ENCODE peak calls at places on chromosomes 4 and X, in eight cellular contexts. One of them, this sample, is unnamed. For H3K36me3, the result is how much of the 10 kb centered on the place peaks cover.

GRCh38 chrX:104695593-104695992 is 129.6 kb downstream of the IL1RAPL2 start:
- DNase-seq in BJ: no peak
- DNase-seq in right atrium auricular region: no peak
- DNase-seq in hepatocyte: no peak
- DNase-seq in tibial artery: no peak
- DNase-seq in adipocyte: no peak
- DNase-seq in heart right ventricle: no peak
- DNase-seq in left ventricle myocardium inferior: no peak
- DNase-seq in this sample: no peak

GRCh38 chrX:134144231-134144630 is 92.8 kb upstream of the CCDC160 start:
- DNase-seq in adipocyte: peak
- DNase-seq in BJ: no peak
- DNase-seq in heart right ventricle: no peak
- DNase-seq in hepatocyte: no peak
- DNase-seq in left ventricle myocardium inferior: no peak
- DNase-seq in right atrium auricular region: no peak
- DNase-seq in tibial artery: no peak
- DNase-seq in this sample: no peak

GRCh38 chr4:2786152-2786671 is 6.7 kb upstream of the SH3BP2 start:
- DNase-seq in left ventricle myocardium inferior: no peak
- DNase-seq in BJ: no peak
- DNase-seq in hepatocyte: no peak
- DNase-seq in right atrium auricular region: no peak
- DNase-seq in adipocyte: no peak
- DNase-seq in heart right ventricle: no peak
- DNase-seq in tibial artery: peak
- DNase-seq in this sample: peak

GRCh38 chr4:11165052-11165451 is 263.6 kb downstream of the HS3ST1 start:
- DNase-seq in BJ: no peak
- DNase-seq in left ventricle myocardium inferior: no peak
- DNase-seq in heart right ventricle: no peak
- DNase-seq in hepatocyte: peak
- DNase-seq in right atrium auricular region: no peak
- DNase-seq in tibial artery: no peak
- DNase-seq in adipocyte: no peak
- DNase-seq in this sample: no peak

GRCh38 chr4:151228196-151229119 is 48.5 kb upstream of the PRSS48 start:
- DNase-seq in heart right ventricle: no peak
- DNase-seq in tibial artery: no peak
- DNase-seq in left ventricle myocardium inferior: no peak
- DNase-seq in BJ: no peak
- DNase-seq in adipocyte: peak
- DNase-seq in right atrium auricular region: no peak
- DNase-seq in hepatocyte: no peak
- DNase-seq in this sample: no peak

GRCh38 chr4:161317000-161317399 is 846.8 kb downstream of the FSTL5 start:
- DNase-seq in hepatocyte: no peak
- DNase-seq in tibial artery: no peak
- DNase-seq in adipocyte: no peak
- DNase-seq in left ventricle myocardium inferior: no peak
- DNase-seq in heart right ventricle: no peak
- DNase-seq in right atrium auricular region: no peak
- DNase-seq in BJ: no peak
- DNase-seq in this sample: no peak

GRCh38 chr4:31125496-31125895 is 405.3 kb downstream of the PCDH7 start:
- DNase-seq in hepatocyte: no peak
- DNase-seq in adipocyte: no peak
- DNase-seq in heart right ventricle: no peak
- DNase-seq in tibial artery: no peak
- DNase-seq in BJ: no peak
- DNase-seq in right atrium auricular region: no peak
- DNase-seq in left ventricle myocardium inferior: no peak
- DNase-seq in this sample: no peak

GRCh38 chr4:26985836-26986235 is 125.2 kb downstream of the STIM2 start:
- DNase-seq in BJ: no peak
- DNase-seq in tibial artery: no peak
- DNase-seq in left ventricle myocardium inferior: no peak
- DNase-seq in right atrium auricular region: no peak
- DNase-seq in hepatocyte: no peak
- DNase-seq in adipocyte: no peak
- DNase-seq in heart right ventricle: no peak
- DNase-seq in this sample: no peak

GRCh38 chrX:40095588-40096394 is 2.0 kb downstream of the BCOR start:
- DNase-seq in left ventricle myocardium inferior: peak
- DNase-seq in right atrium auricular region: no peak
- DNase-seq in hepatocyte: peak
- DNase-seq in tibial artery: no peak
- DNase-seq in BJ: no peak
- DNase-seq in adipocyte: peak
- DNase-seq in heart right ventricle: no peak
- DNase-seq in this sample: peak

GRCh38 chr4:56689661-56690060 is 8.6 kb upstream of the HOPX start:
- DNase-seq in left ventricle myocardium inferior: no peak
- DNase-seq in hepatocyte: no peak
- DNase-seq in BJ: no peak
- DNase-seq in tibial artery: no peak
- DNase-seq in right atrium auricular region: no peak
- DNase-seq in heart right ventricle: no peak
- DNase-seq in adipocyte: no peak
- DNase-seq in this sample: no peak

GRCh38 chr4:36006226-36006625 is 238.1 kb downstream of the ARAP2 start:
- DNase-seq in tibial artery: no peak
- DNase-seq in right atrium auricular region: no peak
- DNase-seq in adipocyte: no peak
- DNase-seq in hepatocyte: no peak
- DNase-seq in BJ: no peak
- DNase-seq in left ventricle myocardium inferior: no peak
- DNase-seq in heart right ventricle: no peak
- DNase-seq in this sample: no peak

GRCh38 chrX:22818061-22818460 is 181.7 kb upstream of the DDX53 start:
- DNase-seq in adipocyte: peak
- DNase-seq in right atrium auricular region: no peak
- DNase-seq in heart right ventricle: no peak
- DNase-seq in hepatocyte: no peak
- DNase-seq in BJ: no peak
- DNase-seq in tibial artery: no peak
- DNase-seq in left ventricle myocardium inferior: no peak
- DNase-seq in this sample: no peak

GRCh38 chrX:9327747-9328145 is 137.1 kb upstream of the TBL1X start:
- DNase-seq in right atrium auricular region: no peak
- DNase-seq in adipocyte: peak
- DNase-seq in BJ: peak
- DNase-seq in left ventricle myocardium inferior: no peak
- DNase-seq in heart right ventricle: no peak
- DNase-seq in tibial artery: no peak
- DNase-seq in hepatocyte: no peak
- DNase-seq in this sample: no peak

GRCh38 chr4:83503974-83504373 is 19.1 kb upstream of the ABRAXAS1 start:
- DNase-seq in left ventricle myocardium inferior: no peak
- DNase-seq in right atrium auricular region: no peak
- DNase-seq in tibial artery: no peak
- DNase-seq in adipocyte: no peak
- DNase-seq in BJ: no peak
- DNase-seq in heart right ventricle: no peak
- DNase-seq in hepatocyte: no peak
- DNase-seq in this sample: no peak

GRCh38 chr4:57554693-57555092 is 444.5 kb upstream of the IGFBP7 start:
- DNase-seq in left ventricle myocardium inferior: no peak
- DNase-seq in hepatocyte: no peak
- DNase-seq in adipocyte: no peak
- DNase-seq in tibial artery: no peak
- DNase-seq in heart right ventricle: no peak
- DNase-seq in BJ: no peak
- DNase-seq in right atrium auricular region: no peak
- DNase-seq in this sample: no peak

GRCh38 chr4:139633661-139634060 is 32.0 kb upstream of the MGST2 start:
- DNase-seq in right atrium auricular region: no peak
- DNase-seq in BJ: no peak
- DNase-seq in hepatocyte: peak
- DNase-seq in heart right ventricle: peak
- DNase-seq in left ventricle myocardium inferior: peak
- DNase-seq in adipocyte: peak
- DNase-seq in tibial artery: no peak
- DNase-seq in this sample: no peak

GRCh38 chrX:32673193-32673592 is 538.2 kb downstream of the DMD start:
- DNase-seq in hepatocyte: peak
- DNase-seq in heart right ventricle: no peak
- DNase-seq in left ventricle myocardium inferior: no peak
- DNase-seq in right atrium auricular region: no peak
- DNase-seq in tibial artery: no peak
- DNase-seq in BJ: no peak
- DNase-seq in adipocyte: no peak
- DNase-seq in this sample: no peak

GRCh38 chrX:155434906-155435743 is 23.3 kb downstream of the F8A3 start:
- DNase-seq in tibial artery: peak
- DNase-seq in BJ: no peak
- DNase-seq in hepatocyte: no peak
- DNase-seq in adipocyte: peak
- DNase-seq in left ventricle myocardium inferior: peak
- DNase-seq in right atrium auricular region: peak
- DNase-seq in heart right ventricle: no peak
- DNase-seq in this sample: no peak

GRCh38 chr4:25351777-25352421 is 25.2 kb upstream of the ANAPC4 start:
- DNase-seq in BJ: no peak
- DNase-seq in right atrium auricular region: no peak
- DNase-seq in adipocyte: peak
- DNase-seq in hepatocyte: no peak
- DNase-seq in left ventricle myocardium inferior: no peak
- DNase-seq in heart right ventricle: no peak
- DNase-seq in tibial artery: no peak
- DNase-seq in this sample: no peak

GRCh38 chr4:153383131-153383530 is 38.6 kb downstream of the MND1 start:
- DNase-seq in left ventricle myocardium inferior: no peak
- DNase-seq in adipocyte: no peak
- DNase-seq in right atrium auricular region: no peak
- DNase-seq in hepatocyte: no peak
- DNase-seq in heart right ventricle: no peak
- DNase-seq in tibial artery: no peak
- DNase-seq in BJ: no peak
- DNase-seq in this sample: no peak

GRCh38 chr4:124529131-124529530 is 183.4 kb downstream of the ANKRD50 start:
- DNase-seq in heart right ventricle: no peak
- DNase-seq in BJ: peak
- DNase-seq in adipocyte: peak
- DNase-seq in right atrium auricular region: no peak
- DNase-seq in hepatocyte: no peak
- DNase-seq in left ventricle myocardium inferior: no peak
- DNase-seq in tibial artery: no peak
- DNase-seq in this sample: no peak

GRCh38 chrX:36573720-36574119 is 434.4 kb upstream of the FAM47C start:
- DNase-seq in left ventricle myocardium inferior: no peak
- DNase-seq in hepatocyte: no peak
- DNase-seq in adipocyte: no peak
- DNase-seq in heart right ventricle: no peak
- DNase-seq in tibial artery: no peak
- DNase-seq in right atrium auricular region: no peak
- DNase-seq in BJ: no peak
- DNase-seq in this sample: no peak

GRCh38 chr4:183823394-183823793 is 81.7 kb upstream of the STOX2 start:
- DNase-seq in tibial artery: no peak
- DNase-seq in right atrium auricular region: peak
- DNase-seq in heart right ventricle: no peak
- DNase-seq in adipocyte: peak
- DNase-seq in BJ: no peak
- DNase-seq in hepatocyte: peak
- DNase-seq in left ventricle myocardium inferior: peak
- DNase-seq in this sample: no peak
- H3K4me3 ChIP-seq in tibial artery: no peak
- H3K4me3 ChIP-seq in right atrium auricular region: no peak
- H3K4me3 ChIP-seq in heart right ventricle: no peak
- H3K4me3 ChIP-seq in adipocyte: no peak
- H3K4me3 ChIP-seq in BJ: no peak
- H3K4me3 ChIP-seq in hepatocyte: no peak
- H3K4me3 ChIP-seq in left ventricle myocardium inferior: no peak
- H3K4me3 ChIP-seq in this sample: no peak

GRCh38 chr4:75779059-75779757 is 54.8 kb downstream of the USO1 start:
- DNase-seq in heart right ventricle: no peak
- DNase-seq in hepatocyte: no peak
- DNase-seq in tibial artery: no peak
- DNase-seq in right atrium auricular region: no peak
- DNase-seq in BJ: no peak
- DNase-seq in left ventricle myocardium inferior: no peak
- DNase-seq in adipocyte: no peak
- DNase-seq in this sample: no peak
- H3K36me3 ChIP-seq in heart right ventricle: half or more
- H3K36me3 ChIP-seq in hepatocyte: under half
- H3K36me3 ChIP-seq in tibial artery: half or more
- H3K36me3 ChIP-seq in right atrium auricular region: half or more
- H3K36me3 ChIP-seq in BJ: under half
- H3K36me3 ChIP-seq in left ventricle myocardium inferior: half or more
- H3K36me3 ChIP-seq in adipocyte: half or more
- H3K36me3 ChIP-seq in this sample: under half

GRCh38 chr4:123418486-123418931 is 21.9 kb downstream of the SPRY1 start:
- DNase-seq in right atrium auricular region: no peak
- DNase-seq in adipocyte: peak
- DNase-seq in hepatocyte: peak
- DNase-seq in heart right ventricle: peak
- DNase-seq in tibial artery: no peak
- DNase-seq in BJ: peak
- DNase-seq in left ventricle myocardium inferior: no peak
- DNase-seq in this sample: no peak
- H3K4me3 ChIP-seq in right atrium auricular region: no peak
- H3K4me3 ChIP-seq in adipocyte: peak
- H3K4me3 ChIP-seq in hepatocyte: no peak
- H3K4me3 ChIP-seq in heart right ventricle: no peak
- H3K4me3 ChIP-seq in tibial artery: no peak
- H3K4me3 ChIP-seq in BJ: no peak
- H3K4me3 ChIP-seq in left ventricle myocardium inferior: no peak
- H3K4me3 ChIP-seq in this sample: no peak

DNA sequence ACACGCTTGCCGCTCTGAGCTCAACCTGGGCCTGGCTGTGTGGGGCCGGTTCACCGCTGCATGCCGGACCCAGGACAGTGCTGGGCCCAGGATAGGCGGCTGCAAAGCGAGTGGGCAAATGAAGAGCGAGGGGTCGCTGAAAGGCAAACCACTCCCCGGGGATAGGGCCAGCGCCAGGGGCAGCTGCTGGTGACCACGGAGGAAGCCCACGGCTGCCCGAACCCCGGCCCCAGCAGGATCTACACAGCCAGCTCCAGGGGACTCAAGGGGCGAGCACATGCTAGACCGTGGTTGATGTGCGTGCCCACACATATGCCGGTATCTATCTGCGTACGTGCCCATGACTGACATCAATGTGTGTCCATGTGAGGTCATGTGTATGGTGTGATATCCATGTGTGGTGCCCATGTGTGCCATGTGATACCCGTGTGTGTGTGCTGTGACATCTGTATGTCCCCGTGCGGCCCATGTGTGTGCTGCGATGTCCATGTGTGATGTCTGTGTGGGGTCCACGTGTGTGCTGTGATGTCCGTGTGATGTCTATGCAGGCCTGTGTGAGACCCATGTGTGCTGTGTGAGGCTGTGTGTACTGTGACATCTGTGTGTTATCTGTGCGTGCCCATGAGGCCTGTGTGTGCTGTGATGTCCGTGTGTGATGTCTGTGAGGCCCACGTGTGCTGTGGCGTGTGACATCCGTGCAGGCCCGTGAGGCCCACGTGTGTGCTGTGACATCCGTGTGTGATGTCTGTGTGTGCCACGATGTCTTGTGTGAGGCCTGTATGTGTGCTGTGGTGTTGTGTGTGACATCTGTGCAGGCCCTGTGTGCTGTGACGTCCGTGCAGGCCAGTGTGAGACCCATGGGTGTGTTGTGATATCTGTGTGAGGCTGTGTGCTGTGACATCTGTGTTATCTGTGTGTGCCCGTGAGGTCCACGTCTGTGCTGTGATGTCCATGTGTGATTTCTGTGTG is 24.8 kb downstream of the CTBP1 start:
- DNase-seq in right atrium auricular region: no peak
- DNase-seq in heart right ventricle: no peak
- DNase-seq in hepatocyte: no peak
- DNase-seq in BJ: no peak
- DNase-seq in left ventricle myocardium inferior: no peak
- DNase-seq in adipocyte: no peak
- DNase-seq in tibial artery: no peak
- DNase-seq in this sample: no peak
- H3K36me3 ChIP-seq in right atrium auricular region: half or more
- H3K36me3 ChIP-seq in heart right ventricle: half or more
- H3K36me3 ChIP-seq in hepatocyte: under half
- H3K36me3 ChIP-seq in BJ: under half
- H3K36me3 ChIP-seq in left ventricle myocardium inferior: half or more
- H3K36me3 ChIP-seq in adipocyte: half or more
- H3K36me3 ChIP-seq in tibial artery: half or more
- H3K36me3 ChIP-seq in this sample: under half

This sample was measured in CD8-positive, alpha-beta memory T cell.